ENCODE peak calls at places on chromosomes 6 and 20, in nine cellular contexts. A, J, W, L, R, N, I, V and Q are unnamed samples.

GRCh38 chr6:19086480-19086879 is 699.3 kb downstream of the RNF144B start:
- DNase-seq in A (no peak), J (no peak), W (no peak), L (no peak), R (no peak), N (no peak), I (no peak), V (no peak), Q (no peak)

GRCh38 chr6:12585497-12585958 is 131.0 kb upstream of the PHACTR1 start:
- DNase-seq in A (peak; percentile 34), J (peak; percentile 54), W (no peak), L (peak; percentile 19), R (no peak), N (no peak), I (no peak), V (no peak), Q (peak; percentile 22)

GRCh38 chr6:32223258-32224235 is at the start of gene NOTCH4:
- DNase-seq in A (no peak), J (no peak), W (no peak), L (no peak), R (no peak), N (no peak), I (no peak), V (no peak), Q (no peak)

GRCh38 chr6:131923356-131923755 is 27.8 kb downstream of the CCN2 start:
- DNase-seq in A (peak; percentile 67), J (peak; percentile 62), W (peak; percentile 83), L (peak; percentile 57), R (peak; percentile 63), N (no peak), I (peak; percentile 69), V (peak; percentile 62), Q (peak; percentile 51)

GRCh38 chr20:41046716-41047115 is 18.1 kb downstream of the TOP1 start:
- DNase-seq in A (no peak), J (no peak), W (no peak), L (peak; percentile 63), R (no peak), N (no peak), I (no peak), V (peak; percentile 35), Q (no peak)

GRCh38 chr6:39530201-39530759 is 194.9 kb downstream of the KIF6 start:
- DNase-seq in A (no peak), J (no peak), W (no peak), L (no peak), R (peak; percentile 12), N (no peak), I (peak; percentile 71), V (peak; percentile 28), Q (peak; percentile 46)

GRCh38 chr6:105135907-105136432 is 43.8 kb downstream of the POPDC3 start:
- DNase-seq in A (no peak), J (no peak), W (no peak), L (peak; percentile 22), R (no peak), N (no peak), I (no peak), V (no peak), Q (no peak)

GRCh38 chr6:144156334-144156733 is 6.0 kb downstream of the STX11 start:
- DNase-seq in A (no peak), J (no peak), W (no peak), L (no peak), R (no peak), N (no peak), I (no peak), V (no peak), Q (no peak)

GRCh38 chr6:8279094-8279805 is 156.1 kb downstream of the SLC35B3 start:
- DNase-seq in A (no peak), J (no peak), W (no peak), L (no peak), R (no peak), N (no peak), I (no peak), V (no peak), Q (no peak)

GRCh38 chr6:140225587-140226438 is 851.4 kb upstream of the CITED2 start:
- DNase-seq in A (no peak), J (no peak), W (no peak), L (peak; percentile 59), R (no peak), N (no peak), I (no peak), V (no peak), Q (no peak)

GRCh38 chr6:57190140-57190539 is 18.0 kb downstream of the BAG2 start:
- DNase-seq in A (no peak), J (no peak), W (no peak), L (peak; percentile 47), R (no peak), N (no peak), I (no peak), V (no peak), Q (no peak)

GRCh38 chr20:57566803-57567459 is 6.0 kb downstream of the PCK1 start:
- DNase-seq in A (no peak), J (no peak), W (no peak), L (no peak), R (peak; percentile 73), N (no peak), I (no peak), V (no peak), Q (no peak)

GRCh38 chr20:57567471-57568079 is 6.7 kb downstream of the PCK1 start:
- DNase-seq in A (no peak), J (no peak), W (no peak), L (no peak), R (peak; percentile 73), N (no peak), I (no peak), V (no peak), Q (no peak)

GRCh38 chr20:57566399-57566798 is 5.5 kb downstream of the PCK1 start:
- DNase-seq in A (no peak), J (no peak), W (no peak), L (no peak), R (no peak), N (no peak), I (no peak), V (no peak), Q (no peak)

GRCh38 chr20:57568960-57569359 is 8.1 kb downstream of the PCK1 start:
- DNase-seq in A (no peak), J (no peak), W (no peak), L (no peak), R (no peak), N (no peak), I (no peak), V (no peak), Q (no peak)

GRCh38 chr20:57568088-57568896 is 7.4 kb downstream of the PCK1 start:
- DNase-seq in A (no peak), J (no peak), W (no peak), L (no peak), R (no peak), N (no peak), I (no peak), V (no peak), Q (no peak)
- TF ChIP-seq POLR2A in A (no peak), J (no peak), W (no peak), L (no peak), R (peak; percentile 39), N (no peak), I (no peak), V (no peak), Q (no peak)

DNA sequence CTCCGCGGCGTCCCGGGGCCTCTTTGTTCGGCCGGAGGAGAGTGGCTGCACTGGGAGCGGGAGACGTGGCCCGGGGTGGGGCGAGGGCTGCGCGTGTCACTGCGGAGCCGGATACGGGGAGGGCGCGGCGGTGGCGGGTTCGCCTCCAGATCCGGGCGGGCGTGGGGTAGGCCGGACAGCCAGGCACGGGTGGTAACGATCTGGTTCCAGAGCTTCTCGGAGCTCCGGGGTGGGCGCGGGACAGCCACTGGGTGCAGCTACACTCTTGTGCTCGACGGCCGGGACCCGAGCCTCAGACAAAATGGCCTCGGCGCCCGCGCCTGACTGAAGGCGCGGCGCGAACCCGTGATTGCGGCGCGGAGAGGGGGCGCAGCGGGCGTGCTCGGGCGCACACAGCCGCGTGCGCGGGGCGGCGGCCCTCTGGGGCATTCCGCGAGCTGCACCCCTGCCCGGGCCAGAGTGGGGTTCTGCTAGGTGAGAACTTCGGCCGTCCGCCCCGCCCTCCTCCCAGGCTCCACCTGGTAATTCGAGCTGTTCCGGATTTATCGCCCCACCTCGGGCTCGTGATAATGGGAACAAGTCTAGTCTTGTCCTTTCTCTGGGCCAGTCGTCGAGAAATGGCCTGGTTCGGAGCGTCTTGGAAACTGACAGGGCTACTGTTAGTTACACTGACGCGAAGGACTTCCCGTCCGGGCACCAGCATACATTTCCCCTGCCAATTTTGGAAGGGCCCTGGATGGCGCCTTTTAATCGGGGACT is 1.0 kb downstream of the LOC128125822 start:
- DNase-seq in A (peak; percentile 93), J (peak; percentile 95), W (peak; percentile 74), L (peak; percentile 55), R (peak; percentile 93), N (peak; percentile 20), I (peak; percentile 78), V (peak; percentile 96), Q (peak; percentile 72)
- TF ChIP-seq POLR2A in A (no peak), J (peak; percentile 95), W (peak; percentile 76), L (peak; percentile 57), R (peak; percentile 77), N (peak; percentile 47), I (peak; percentile 58), V (peak; percentile 99), Q (peak; percentile 74)

GRCh38 chr6:15621203-15622044 is 41.4 kb downstream of the DTNBP1 start:
- DNase-seq in A (peak; percentile 52), J (peak; percentile 22), W (no peak), L (peak; percentile 30), R (peak; percentile 20), N (no peak), I (no peak), V (peak; percentile 32), Q (no peak)
- TF ChIP-seq POLR2A in A (no peak), J (no peak), W (no peak), L (no peak), R (no peak), N (no peak), I (no peak), V (no peak), Q (no peak)

DNA sequence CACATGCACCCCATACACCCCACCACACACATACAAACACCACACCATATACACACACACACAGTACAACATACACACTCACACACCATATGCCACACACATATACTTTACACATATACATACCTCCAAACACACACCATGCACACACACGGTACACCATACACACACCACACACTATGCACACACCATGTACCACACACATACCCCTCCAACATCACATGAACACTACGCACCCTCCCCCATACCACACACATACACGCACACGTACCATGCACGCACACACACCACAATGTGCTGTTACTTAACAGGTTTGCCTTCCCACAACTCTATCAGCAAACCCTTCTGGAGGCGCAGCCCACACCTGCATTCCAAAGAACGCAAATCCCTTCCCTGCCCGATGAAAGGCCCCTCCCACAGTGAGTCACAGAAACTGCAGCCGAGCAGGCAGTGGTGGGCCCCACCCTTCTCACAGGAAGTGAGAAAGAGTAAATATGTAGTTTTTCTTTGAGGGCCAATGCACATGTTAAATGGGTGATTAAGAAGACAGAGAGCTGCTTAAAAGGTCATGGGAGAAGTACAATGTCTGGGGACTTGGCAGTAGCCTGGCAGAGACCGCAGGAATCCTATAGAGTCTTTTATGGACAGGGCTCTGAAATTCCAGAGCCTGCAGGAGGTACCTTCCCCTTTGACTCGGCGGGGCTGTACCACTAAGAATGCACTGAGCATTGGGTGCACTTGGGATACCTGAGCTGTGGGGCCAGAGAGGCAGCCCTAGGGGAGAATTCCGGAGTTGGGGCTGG is 34.1 kb upstream of the EZR start:
- DNase-seq in A (peak; percentile 93), J (peak; percentile 96), W (peak; percentile 97), L (peak; percentile 79), R (peak; percentile 94), N (peak; percentile 48), I (peak; percentile 56), V (peak; percentile 84), Q (peak; percentile 46)
- TF ChIP-seq POLR2A in A (no peak), J (peak; percentile 73), W (no peak), L (no peak), R (peak; percentile 92), N (peak; percentile 30), I (no peak), V (peak; percentile 56), Q (no peak)